ENCODE peak calls at places on chromosomes 1 and 21, in nine cellular contexts. G is epithelial cell of prostate; M is mucosa of gallbladder; R is endothelial cell; I is HFF-Myc; O is colonic mucosa; D is psoas muscle; B is occipital lobe; T is activated CD8-positive, alpha-beta T cell treated with anti-CD3 and anti-CD28 coated beads, Interleukin-2, amount 10 ng/mL, durations not matched to agents 7 days and 5 days. J is an unnamed sample.

GRCh38 chr1:39130297-39130696 is 74.2 kb upstream of the MACF1 start:
- DNase-seq in O (no peak), G (no peak), D (no peak), M (no peak), R (no peak), I (no peak), B (no peak), T (no peak), J (no peak)

GRCh38 chr1:179728266-179728665 is 14.8 kb upstream of the FAM163A start:
- DNase-seq in T (no peak), I (no peak), M (no peak), D (no peak), R (no peak), B (no peak), G (no peak), O (no peak), J (no peak)

GRCh38 chr1:39802496-39803260 is 14.0 kb upstream of the BMP8B start:
- DNase-seq in D (no peak), I (no peak), M (no peak), G (no peak), O (no peak), B (no peak), T (no peak), R (no peak), J (no peak)

GRCh38 chr21:41170442-41170841 is 2.5 kb downstream of the BACE2 start:
- DNase-seq in T (peak; percentile 53), M (peak; percentile 49), R (peak; percentile 58), B (no peak), D (peak; percentile 23), I (no peak), G (no peak), O (peak; percentile 61), J (peak; percentile 59)

GRCh38 chr1:180358649-180359048 is 128.6 kb downstream of the LHX4 start:
- DNase-seq in T (no peak), R (no peak), I (no peak), B (no peak), M (no peak), O (peak; percentile 22), D (peak; percentile 25), G (no peak), J (no peak)

GRCh38 chr1:54069792-54070548 is 16.6 kb downstream of the TCEANC2 start:
- DNase-seq in G (no peak), I (peak; percentile 39), R (no peak), D (no peak), B (no peak), M (no peak), T (no peak), O (no peak), J (peak; percentile 60)

GRCh38 chr1:212630159-212630900 is 21.8 kb downstream of the ATF3 start:
- DNase-seq in I (no peak), T (peak; percentile 68), R (peak; percentile 65), B (peak; percentile 24), G (no peak), O (peak; percentile 61), D (peak; percentile 60), M (peak; percentile 66), J (peak; percentile 77)

GRCh38 chr1:77322061-77322900 is 40.5 kb downstream of the AK5 start:
- DNase-seq in D (no peak), I (peak; percentile 17), B (no peak), T (no peak), G (peak; percentile 66), O (no peak), R (no peak), M (peak; percentile 14), J (no peak)

GRCh38 chr1:154607084-154607747 is 770 bp downstream of the ADAR start:
- DNase-seq in M (no peak), O (peak; percentile 40), T (peak; percentile 44), G (no peak), B (no peak), R (peak; percentile 19), D (no peak), I (no peak), J (no peak)

GRCh38 chr1:109385417-109385816 is 12.3 kb downstream of the SORT1 start:
- DNase-seq in G (no peak), T (no peak), O (no peak), M (no peak), D (no peak), R (no peak), B (peak; percentile 59), I (no peak), J (no peak)

GRCh38 chr1:24966724-24967346 is 36.8 kb upstream of the RUNX3 start:
- DNase-seq in R (no peak), O (no peak), I (no peak), B (no peak), M (no peak), D (no peak), T (peak; percentile 90), G (no peak), J (peak; percentile 74)

GRCh38 chr1:64124751-64125445 is 78.5 kb upstream of the UBE2U start:
- DNase-seq in D (no peak), M (no peak), O (no peak), I (no peak), B (no peak), G (no peak), R (no peak), T (no peak), J (no peak)

GRCh38 chr1:160538985-160539651 is 16.1 kb upstream of the SLAMF6 start:
- DNase-seq in O (peak; percentile 84), B (no peak), M (peak; percentile 71), I (no peak), D (no peak), T (no peak), G (no peak), R (no peak), J (peak; percentile 6)

GRCh38 chr1:151615711-151616504 is 4.1 kb downstream of the SNX27 start:
- DNase-seq in R (no peak), I (no peak), G (no peak), O (no peak), D (no peak), B (no peak), M (no peak), T (no peak), J (no peak)

GRCh38 chr1:223233410-223234163 is 90.5 kb upstream of the TLR5 start:
- DNase-seq in D (no peak), I (peak; percentile 67), B (peak; percentile 54), R (no peak), T (no peak), M (peak; percentile 22), O (no peak), G (peak; percentile 56), J (no peak)

GRCh38 chr21:26159869-26160268 is 10.7 kb downstream of the APP start:
- DNase-seq in T (no peak), B (no peak), I (no peak), R (no peak), D (no peak), M (no peak), G (no peak), O (no peak), J (no peak)

GRCh38 chr1:235597867-235598553 is 51.6 kb downstream of the GNG4 start:
- DNase-seq in M (no peak), O (no peak), G (no peak), B (no peak), T (no peak), R (no peak), I (peak; percentile 31), D (no peak), J (no peak)

J was measured in GM20000.